ENCODE peak calls at places on chromosome 16, in five cellular contexts. N, W, P, Y and V are unnamed samples.

GRCh38 chr16:76837872-76838271 is 353.1 kb upstream of the MON1B start:
- DNase-seq in N (no peak), P (no peak), W (no peak), Y (no peak), V (no peak)

GRCh38 chr16:89553733-89554132 is 6.7 kb upstream of the RPL13 start:
- DNase-seq in Y (no peak), N (no peak), W (no peak), P (no peak), V (no peak)

GRCh38 chr16:79599256-79599836 is 1.2 kb downstream of the MAF start:
- DNase-seq in W (no peak), Y (peak), N (no peak), P (peak), V (no peak)

GRCh38 chr16:66070140-66070887 is 296.2 kb upstream of the CDH5 start:
- DNase-seq in Y (no peak), W (no peak), P (peak), N (no peak), V (no peak)

GRCh38 chr16:84650062-84650991 is 2.0 kb downstream of the KLHL36 start:
- DNase-seq in Y (peak), W (no peak), N (no peak), P (peak), V (peak)

GRCh38 chr16:82715833-82716232 is 89.1 kb downstream of the CDH13 start:
- DNase-seq in N (no peak), P (peak), Y (no peak), W (no peak), V (no peak)

GRCh38 chr16:72666267-72666666 is 381.7 kb downstream of the ZFHX3 start:
- DNase-seq in P (peak), N (no peak), W (no peak), Y (no peak), V (no peak)

GRCh38 chr16:86910146-86910805 is 331.9 kb downstream of the FOXL1 start:
- DNase-seq in P (no peak), N (no peak), W (no peak), Y (no peak), V (no peak)

GRCh38 chr16:86823125-86823524 is 244.8 kb downstream of the FOXL1 start:
- DNase-seq in Y (no peak), P (no peak), W (no peak), N (no peak), V (no peak)

GRCh38 chr16:81778861-81779539 is at the start of gene PLCG2:
- DNase-seq in W (peak), Y (peak), N (peak), P (peak), V (peak)

GRCh38 chr16:88759245-88759975 is 25.6 kb downstream of the PIEZO1 start:
- DNase-seq in P (peak), Y (no peak), W (peak), N (no peak), V (no peak)

GRCh38 chr16:11312718-11313492 is 31.8 kb upstream of the PRM1 start:
- DNase-seq in W (no peak), P (peak), N (no peak), Y (peak), V (no peak)

GRCh38 chr16:622920-623280 is 7.9 kb upstream of the WFIKKN1 start:
- DNase-seq in P (no peak), Y (no peak), N (no peak), W (no peak), V (no peak)

GRCh38 chr16:12903325-12904040 is 2.1 kb downstream of the SHISA9 start:
- DNase-seq in W (no peak), Y (no peak), N (no peak), P (no peak), V (no peak)

GRCh38 chr16:1781758-1782407 is 488 bp downstream of the SPSB3 start:
- DNase-seq in W (no peak), Y (no peak), N (no peak), P (no peak), V (peak)

GRCh38 chr16:84356176-84356575 is 12.2 kb upstream of the ATP2C2 start:
- DNase-seq in W (no peak), P (no peak), Y (no peak), N (no peak), V (no peak)

GRCh38 chr16:10037771-10038170 is 144.5 kb downstream of the GRIN2A start:
- DNase-seq in P (no peak), N (no peak), W (no peak), Y (no peak), V (no peak)

GRCh38 chr16:86446279-86446678 is 64.0 kb upstream of the FOXF1 start:
- DNase-seq in P (no peak), Y (no peak), N (no peak), W (no peak), V (no peak)

GRCh38 chr16:66342294-66342900 is 24.1 kb upstream of the CDH5 start:
- DNase-seq in W (no peak), P (peak), N (no peak), Y (peak), V (no peak)

GRCh38 chr16:28136751-28137434 is 73.4 kb upstream of the GSG1L start:
- DNase-seq in Y (no peak), P (peak), N (no peak), W (no peak), V (no peak)

GRCh38 chr16:78659668-78660217 is 560.3 kb downstream of the WWOX start:
- DNase-seq in Y (no peak), N (no peak), P (no peak), W (no peak), V (no peak)

GRCh38 chr16:3171855-3172593 is 16.0 kb upstream of the OR1F1 start:
- DNase-seq in N (no peak), W (peak), P (no peak), Y (peak), V (peak)

GRCh38 chr16:15509593-15510520 is 75.5 kb downstream of the BMERB1 start:
- DNase-seq in N (no peak), Y (peak), P (no peak), W (no peak), V (peak)

GRCh38 chr16:50594332-50595260 is 46.4 kb downstream of the NKD1 start:
- DNase-seq in W (no peak), Y (no peak), N (no peak), P (no peak), V (no peak)

GRCh38 chr16:24988137-24988535 is 27.0 kb downstream of the ARHGAP17 start:
- DNase-seq in P (peak), Y (no peak), N (no peak), W (no peak), V (peak)

GRCh38 chr16:17921357-17921978 is 415.1 kb downstream of the NPIPA8 start:
- DNase-seq in W (peak), Y (peak), N (peak), P (no peak), V (no peak)